ENCODE peak calls at places on chromosomes 12 and 14, in nine cellular contexts. K is heart right ventricle; P is AG04450; O is stomach; F is CD4-positive, alpha-beta memory T cell; D is HCT116; Q is MG63; S is mesendoderm; X is CD8-positive, alpha-beta T cell. L is an unnamed sample. For H3K27me3, the result is how much of the 10 kb centered on the place peaks cover.

GRCh38 chr14:96079066-96079465 is 39.9 kb downstream of the C14orf132 start:
- DNase-seq in X (no peak), K (no peak), Q (no peak), O (no peak), S (peak), D (no peak), F (no peak), P (no peak), L (no peak)

GRCh38 chr12:124919646-124920352 is 5.3 kb upstream of the UBC start:
- DNase-seq in X (no peak), P (no peak), K (no peak), O (no peak), Q (no peak), F (peak), D (no peak), S (peak), L (peak)

GRCh38 chr12:124774054-124774461 is 89.6 kb downstream of the SCARB1 start:
- DNase-seq in D (no peak), X (no peak), S (no peak), P (no peak), F (no peak), Q (no peak), K (no peak), O (no peak), L (no peak)

GRCh38 chr12:102503056-102503681 is 22.8 kb upstream of the IGF1 start:
- DNase-seq in P (no peak), K (no peak), Q (no peak), F (no peak), X (no peak), O (no peak), D (no peak), S (no peak), L (no peak)

GRCh38 chr12:87266305-87266704 is 762.9 kb downstream of the C12orf50 start:
- DNase-seq in D (no peak), F (no peak), O (no peak), Q (no peak), K (no peak), X (no peak), P (no peak), S (peak), L (no peak)

GRCh38 chr12:46005823-46006222 is 15.4 kb upstream of the SCAF11 start:
- DNase-seq in S (no peak), P (no peak), K (no peak), D (no peak), F (no peak), O (no peak), X (no peak), Q (no peak), L (no peak)

GRCh38 chr12:68639396-68639767 is 28.7 kb downstream of the RAP1B start:
- DNase-seq in Q (no peak), S (no peak), F (no peak), K (no peak), D (no peak), P (no peak), X (no peak), O (no peak), L (no peak)

GRCh38 chr14:61151276-61151675 is 129.9 kb downstream of the TMEM30B start:
- DNase-seq in F (no peak), P (no peak), Q (no peak), D (no peak), S (no peak), K (no peak), O (no peak), X (no peak), L (no peak)

GRCh38 chr14:34220311-34220710 is 241.7 kb downstream of the SPTSSA start:
- DNase-seq in K (no peak), S (no peak), D (no peak), X (no peak), F (no peak), Q (no peak), P (no peak), O (no peak), L (no peak)

DNA sequence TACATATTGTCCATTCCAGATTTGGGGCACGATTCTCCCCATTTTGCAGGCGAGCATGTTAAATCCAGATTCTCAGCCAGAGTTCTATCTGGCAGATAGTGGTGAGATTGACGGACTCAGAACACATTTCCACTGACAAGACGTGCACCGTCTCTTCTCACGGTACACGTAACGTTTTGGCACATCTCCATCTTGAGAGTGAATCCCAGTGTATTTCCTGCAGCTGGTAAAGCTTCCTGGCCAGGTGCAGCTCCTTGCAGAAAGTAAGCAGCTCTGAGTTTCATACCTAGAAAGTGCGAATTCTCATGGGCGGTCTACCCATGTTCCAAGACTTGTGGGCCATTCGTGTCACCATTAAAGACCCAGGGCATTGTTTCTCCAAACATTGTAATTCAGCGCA is 102.6 kb downstream of the TSPAN9 start:
- DNase-seq in X (no peak), S (no peak), O (no peak), P (no peak), F (no peak), D (no peak), Q (no peak), K (no peak), L (no peak)
- H3K27me3 ChIP-seq in X (under half), S (under half), O (under half), P (under half), F (under half), D (under half), Q (under half), K (under half), L (under half)

GRCh38 chr12:125996438-125996837 is 931.2 kb downstream of the AACS start:
- DNase-seq in P (no peak), D (no peak), X (no peak), Q (no peak), O (no peak), S (no peak), K (no peak), F (no peak), L (no peak)
- H3K4me3 ChIP-seq in P (no peak), D (no peak), X (no peak), Q (no peak), O (no peak), S (no peak), K (no peak), F (no peak), L (no peak)

DNA sequence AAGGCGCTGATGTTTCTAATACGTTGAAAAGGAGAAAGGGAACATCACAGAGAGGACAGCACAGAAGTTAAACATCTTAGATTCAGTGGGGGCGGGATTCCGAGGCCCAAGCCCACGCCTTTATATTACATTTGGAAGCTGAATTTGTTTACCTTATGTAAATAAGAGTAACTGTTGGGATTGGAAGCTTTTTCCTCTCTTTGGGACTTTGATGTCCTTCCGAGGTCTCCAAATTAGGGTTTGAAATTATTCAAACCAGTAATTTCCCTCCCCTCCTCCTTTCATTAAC is 6.4 kb downstream of the FOXA1 start:
- DNase-seq in X (no peak), F (no peak), Q (no peak), P (no peak), S (no peak), K (no peak), D (no peak), O (no peak), L (no peak)
- H3K27me3 ChIP-seq in X (under half), F (under half), Q (under half), P (half or more), S (under half), K (under half), D (under half), O (under half), L (half or more)

GRCh38 chr12:67441736-67442346 is 172.7 kb downstream of the CAND1 start:
- DNase-seq in D (peak), Q (peak), K (peak), X (peak), P (peak), S (peak), F (peak), O (peak), L (peak)
- H3K4me3 ChIP-seq in D (no peak), Q (no peak), K (peak), X (no peak), P (no peak), S (no peak), F (no peak), O (no peak), L (no peak)

DNA sequence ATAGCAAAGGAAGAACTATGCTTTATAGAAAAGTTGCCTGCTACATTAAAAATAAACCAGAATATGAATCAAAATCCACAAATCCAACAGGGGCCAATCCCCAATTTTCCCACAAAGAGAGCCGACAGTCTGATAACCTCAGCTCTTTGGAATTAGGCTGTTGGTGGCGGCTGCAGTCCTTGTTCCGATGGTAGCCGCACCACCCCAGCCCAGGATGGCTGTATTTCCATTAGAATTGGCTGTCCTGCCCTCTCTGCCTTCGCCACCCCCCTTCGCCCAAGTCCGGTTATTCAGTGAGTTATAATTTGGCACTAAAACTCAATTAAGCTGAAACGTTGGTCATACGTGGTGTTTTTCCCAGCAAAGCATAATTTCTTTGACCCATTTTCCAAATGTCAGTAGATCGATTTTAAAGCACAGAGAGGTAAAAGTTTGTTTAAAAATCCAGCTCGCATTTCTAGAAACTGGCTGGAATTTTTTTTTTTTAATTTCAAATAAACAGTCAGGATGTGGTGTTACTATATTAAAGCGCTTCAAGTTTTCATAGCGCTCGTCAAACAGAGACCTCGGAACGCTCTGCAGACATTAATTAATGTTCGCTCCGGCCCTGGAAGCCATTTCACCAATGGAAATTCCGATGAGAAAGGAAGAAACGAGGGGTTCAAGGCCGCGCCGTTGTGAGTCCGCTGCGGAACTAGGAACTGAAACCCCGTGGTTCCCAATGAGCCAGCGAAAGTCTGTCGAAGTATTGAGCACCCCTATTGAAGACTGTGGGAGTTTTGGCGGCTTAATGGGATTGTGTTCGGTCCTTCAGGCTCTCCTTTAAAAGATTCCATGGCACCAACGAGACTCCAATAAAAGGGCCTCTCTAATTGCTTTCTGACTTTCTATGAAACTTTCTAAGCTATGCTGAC is 104.8 kb upstream of the DIO3 start:
- DNase-seq in F (no peak), X (no peak), D (no peak), O (no peak), P (no peak), Q (no peak), K (no peak), S (peak), L (peak)
- H3K27me3 ChIP-seq in F (under half), X (under half), D (under half), O (under half), P (under half), Q (under half), K (under half), S (under half), L (half or more)

GRCh38 chr12:130828895-130829294 is 10.2 kb downstream of the STX2 start:
- DNase-seq in D (no peak), K (no peak), Q (no peak), O (no peak), F (no peak), P (no peak), X (no peak), S (no peak), L (peak)

GRCh38 chr12:130831246-130831645 is 7.8 kb downstream of the STX2 start:
- DNase-seq in D (no peak), S (no peak), Q (no peak), F (no peak), X (no peak), P (no peak), O (no peak), K (no peak), L (peak)

GRCh38 chr12:130829391-130830245 is 9.4 kb downstream of the STX2 start:
- DNase-seq in S (no peak), P (no peak), K (no peak), X (no peak), D (no peak), F (no peak), O (no peak), Q (no peak), L (peak)

GRCh38 chr12:130831876-130832405 is 7.1 kb downstream of the STX2 start:
- DNase-seq in S (no peak), P (no peak), K (no peak), X (no peak), F (no peak), D (no peak), O (no peak), Q (no peak), L (peak)

GRCh38 chr12:130830246-130830551 is 8.9 kb downstream of the STX2 start:
- DNase-seq in K (no peak), D (no peak), O (no peak), X (no peak), S (no peak), P (no peak), F (no peak), Q (no peak), L (peak)
- H3K4me3 ChIP-seq in K (no peak), D (no peak), O (no peak), X (no peak), S (no peak), P (no peak), F (no peak), Q (no peak), L (no peak)

GRCh38 chr12:2416158-2416557 is 363.4 kb downstream of the CACNA1C start:
- DNase-seq in Q (no peak), X (no peak), D (no peak), O (no peak), K (no peak), F (no peak), S (no peak), P (no peak), L (no peak)

GRCh38 chr12:2414810-2415567 is 362.2 kb downstream of the CACNA1C start:
- DNase-seq in S (no peak), Q (peak), O (no peak), F (no peak), K (no peak), P (no peak), X (no peak), D (no peak), L (no peak)

GRCh38 chr12:2417761-2418160 is 365.0 kb downstream of the CACNA1C start:
- DNase-seq in D (no peak), Q (no peak), O (no peak), K (no peak), X (no peak), S (no peak), P (no peak), F (no peak), L (peak)

GRCh38 chr12:2413999-2414792 is 361.4 kb downstream of the CACNA1C start:
- DNase-seq in X (no peak), O (no peak), P (no peak), F (no peak), S (no peak), K (no peak), D (no peak), Q (no peak), L (no peak)

GRCh38 chr12:2415568-2415944 is 362.8 kb downstream of the CACNA1C start:
- DNase-seq in F (no peak), D (no peak), Q (no peak), S (no peak), P (no peak), X (no peak), O (no peak), K (no peak), L (no peak)
- H3K27me3 ChIP-seq in F (under half), D (under half), Q (under half), S (under half), P (under half), X (under half), O (under half), K (under half), L (under half)

GRCh38 chr14:58191763-58192596 is 8.0 kb upstream of the ACTR10 start:
- DNase-seq in Q (no peak), P (no peak), O (no peak), X (no peak), F (no peak), S (no peak), D (no peak), K (no peak), L (no peak)

GRCh38 chr14:58199726-58200479 is at the start of gene ACTR10:
- DNase-seq in D (peak), F (peak), P (no peak), S (peak), K (peak), X (peak), O (peak), Q (peak), L (peak)

GRCh38 chr14:58198086-58198485 is 1.9 kb upstream of the ACTR10 start:
- DNase-seq in Q (no peak), F (peak), D (no peak), K (no peak), O (no peak), P (no peak), S (no peak), X (no peak), L (no peak)

GRCh38 chr14:58193542-58193941 is 6.4 kb upstream of the ACTR10 start:
- DNase-seq in S (no peak), X (no peak), Q (no peak), D (no peak), O (no peak), K (no peak), P (no peak), F (no peak), L (no peak)

DNA sequence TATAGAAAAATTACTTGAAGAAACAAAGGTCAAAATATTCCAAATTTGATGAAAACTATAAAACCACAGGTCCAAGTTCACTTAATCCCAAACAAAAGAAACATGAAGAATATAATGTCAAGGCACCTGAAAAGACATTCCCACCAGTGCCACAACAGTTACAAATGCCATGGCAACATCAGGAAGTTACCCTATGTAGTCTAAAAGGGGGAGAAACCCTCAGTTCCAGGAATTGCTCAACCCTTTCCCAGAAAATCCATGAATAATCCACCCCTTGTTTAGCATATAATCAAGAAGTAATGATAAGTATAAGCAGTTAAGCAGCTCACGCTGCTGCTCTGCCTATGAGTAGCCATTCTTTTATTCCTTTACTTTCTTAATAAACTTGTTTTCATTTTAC is 3.8 kb upstream of the ACTR10 start:
- DNase-seq in X (no peak), O (no peak), Q (no peak), F (no peak), K (no peak), D (no peak), P (no peak), S (no peak), L (no peak)
- H3K4me3 ChIP-seq in X (no peak), O (no peak), Q (no peak), F (no peak), K (no peak), D (no peak), P (no peak), S (no peak), L (no peak)

DNA sequence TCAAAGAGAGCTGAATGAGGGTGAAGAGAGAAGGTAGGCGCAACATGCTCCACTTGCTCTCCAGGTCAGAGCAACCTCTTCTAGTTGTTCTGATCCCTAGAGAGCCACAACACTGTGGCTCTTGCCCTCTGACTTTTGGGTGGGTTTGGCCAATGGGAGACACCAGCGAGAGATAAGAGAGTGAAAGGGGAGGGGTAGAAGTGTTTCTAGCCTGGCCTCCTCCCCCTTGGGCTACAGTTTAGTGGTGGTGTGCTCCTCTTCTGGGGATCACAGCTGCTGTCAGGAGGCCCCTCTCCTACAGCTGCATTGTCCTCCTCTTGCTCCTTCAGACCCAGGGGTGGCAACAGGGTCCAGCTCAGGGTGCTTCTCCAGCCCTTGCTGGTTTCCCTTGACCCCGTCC is 454.8 kb downstream of the FUT8 start:
- DNase-seq in S (no peak), D (no peak), X (no peak), P (no peak), K (no peak), Q (no peak), F (no peak), O (no peak), L (no peak)
- H3K27me3 ChIP-seq in S (under half), D (under half), X (under half), P (under half), K (under half), Q (under half), F (under half), O (under half), L (under half)

DNA sequence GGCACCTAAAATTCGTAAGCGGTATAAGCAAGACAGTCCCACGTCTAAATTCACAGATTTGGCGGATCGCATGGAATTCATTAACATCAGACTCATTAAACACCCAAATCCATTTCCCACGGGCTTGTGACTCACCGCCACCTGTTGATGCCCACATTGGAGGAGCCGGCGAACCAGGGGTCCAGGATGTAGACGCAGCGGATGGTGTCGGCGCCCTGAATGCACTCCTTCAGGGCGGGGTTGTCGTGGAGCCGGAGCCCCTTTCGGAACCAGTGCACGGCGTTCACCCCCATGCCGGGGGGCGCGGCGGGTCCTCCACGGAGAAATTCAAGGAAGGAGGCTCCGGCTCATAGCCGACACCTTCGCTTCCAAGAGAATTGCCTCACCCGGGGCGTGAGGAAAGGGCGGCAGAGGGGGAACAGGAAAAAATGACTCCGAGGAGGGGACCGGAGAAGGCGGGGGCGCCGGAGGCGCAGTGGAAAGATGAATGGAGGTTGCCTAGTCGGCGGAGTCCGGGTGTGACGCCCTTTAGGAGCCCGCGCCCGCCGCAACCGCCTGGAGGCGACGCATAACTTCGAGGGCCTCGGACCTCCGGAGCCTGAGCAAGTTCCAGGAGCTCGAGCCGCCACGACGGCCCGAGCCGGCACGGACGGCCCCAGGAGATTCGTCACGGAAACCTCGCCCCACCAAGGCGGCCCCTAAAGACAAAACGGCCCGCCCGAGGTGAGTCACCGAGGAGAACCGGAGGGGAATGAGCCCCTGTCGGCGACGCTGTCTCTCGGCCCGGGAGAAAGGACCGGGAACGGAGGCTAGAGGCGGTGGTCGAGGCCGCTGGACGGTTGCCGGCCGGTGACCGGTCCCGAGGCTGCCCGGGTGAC is 441 bp downstream of the CRY1 start:
- DNase-seq in S (peak), O (peak), Q (peak), K (no peak), P (no peak), X (peak), D (no peak), F (peak), L (peak)
- H3K4me3 ChIP-seq in S (peak), O (peak), Q (peak), K (peak), P (peak), X (peak), D (peak), F (peak), L (peak)